ENCODE peak calls at places on chromosomes 2 and 18, in five cellular contexts. Z is A673; D is A172; F is CD8-positive, alpha-beta memory T cell; P is cardiac muscle cell. H is an unnamed sample.
A peak's percentile ranks its signal among the peaks of the same experiment; 100 is the strongest.

GRCh38 chr18:29003194-29003593 is 826.3 kb upstream of the CDH2 start:
- DNase-seq in Z (peak; percentile 65), P (no peak), D (no peak), F (no peak), H (no peak)

GRCh38 chr2:207505180-207505579 is 24.6 kb upstream of the CREB1 start:
- DNase-seq in F (no peak), Z (no peak), P (no peak), D (no peak), H (peak; percentile 34)

GRCh38 chr2:150473767-150474166 is 13.7 kb downstream of the RND3 start:
- DNase-seq in D (no peak), F (no peak), P (no peak), Z (no peak), H (no peak)

GRCh38 chr18:70705831-70706416 is 417.1 kb downstream of the SOCS6 start:
- DNase-seq in Z (peak; percentile 92), P (no peak), F (no peak), D (no peak), H (no peak)

GRCh38 chr18:76530846-76531245 is 35.8 kb upstream of the ZNF516 start:
- DNase-seq in D (no peak), F (no peak), Z (peak; percentile 38), P (no peak), H (no peak)

GRCh38 chr2:176455865-176456291 is 186.6 kb downstream of the MTX2 start:
- DNase-seq in D (no peak), P (peak; percentile 85), Z (peak; percentile 35), F (no peak), H (no peak)

GRCh38 chr2:38202713-38203454 is 126.9 kb upstream of the CYP1B1 start:
- DNase-seq in P (no peak), D (peak; percentile 19), F (no peak), Z (no peak), H (no peak)

GRCh38 chr2:105329197-105329554 is 359 bp downstream of the TGFBRAP1 start:
- DNase-seq in P (no peak), F (no peak), D (no peak), Z (peak; percentile 6), H (no peak)

GRCh38 chr2:221370076-221370941 is 201.8 kb downstream of the EPHA4 start:
- DNase-seq in Z (no peak), D (no peak), P (no peak), F (no peak), H (no peak)

GRCh38 chr2:135620223-135620622 is 88.9 kb downstream of the R3HDM1 start:
- DNase-seq in F (no peak), Z (no peak), D (no peak), P (no peak), H (no peak)

GRCh38 chr2:48343571-48344440 is 186.1 kb upstream of the STON1 start:
- DNase-seq in Z (no peak), F (peak; percentile 66), P (peak; percentile 83), D (peak; percentile 78), H (peak; percentile 58)

GRCh38 chr2:75646583-75647425 is at the start of gene MRPL19:
- DNase-seq in F (peak; percentile 72), D (peak; percentile 90), Z (peak; percentile 96), P (peak; percentile 96), H (peak; percentile 95)

GRCh38 chr2:44722002-44722625 is 219.4 kb upstream of the SIX3 start:
- DNase-seq in Z (no peak), D (no peak), P (no peak), F (no peak), H (no peak)

GRCh38 chr2:145350011-145350410 is 830.1 kb upstream of the ZEB2 start:
- DNase-seq in F (no peak), P (peak; percentile 57), Z (no peak), D (peak; percentile 26), H (no peak)

GRCh38 chr2:228545749-228546148 is 364.3 kb upstream of the SPHKAP start:
- DNase-seq in P (no peak), Z (no peak), F (no peak), D (peak; percentile 28), H (no peak)

GRCh38 chr2:237053066-237053465 is 32.6 kb upstream of the COPS8 start:
- DNase-seq in P (no peak), F (no peak), Z (no peak), D (no peak), H (no peak)

GRCh38 chr2:134335601-134336000 is 81.7 kb downstream of the MGAT5 start:
- DNase-seq in Z (no peak), D (no peak), P (no peak), F (no peak), H (no peak)

GRCh38 chr18:11925800-11926481 is 17.8 kb upstream of the MPPE1 start:
- DNase-seq in D (peak; percentile 75), P (peak; percentile 28), F (no peak), Z (no peak), H (no peak)

GRCh38 chr18:50080932-50081560 is 113.9 kb downstream of the MYO5B start:
- DNase-seq in Z (no peak), D (no peak), P (no peak), F (no peak), H (no peak)

GRCh38 chr2:28326873-28327495 is 65.7 kb upstream of the FOSL2 start:
- DNase-seq in Z (no peak), P (peak; percentile 57), F (no peak), D (no peak), H (no peak)

GRCh38 chr18:34729264-34729663 is 19.2 kb downstream of the DTNA start:
- DNase-seq in Z (peak; percentile 64), D (peak; percentile 49), F (no peak), P (peak; percentile 55), H (peak; percentile 63)

GRCh38 chr2:25293958-25294513 is 47.7 kb downstream of the DNMT3A start:
- DNase-seq in Z (no peak), F (no peak), D (no peak), P (no peak), H (no peak)

GRCh38 chr2:136434251-136434715 is 316.3 kb upstream of the CXCR4 start:
- DNase-seq in Z (no peak), F (no peak), D (no peak), P (no peak), H (no peak)

GRCh38 chr2:173075056-173075780 is 428 bp upstream of the MAP3K20 start:
- DNase-seq in P (no peak), D (no peak), Z (no peak), F (no peak), H (peak; percentile 12)

GRCh38 chr2:3483227-3483985 is 35.9 kb downstream of the ADI1 start:
- DNase-seq in Z (no peak), P (peak; percentile 84), D (no peak), F (no peak), H (no peak)

GRCh38 chr2:25537526-25537925 is 135.9 kb downstream of the DTNB start:
- DNase-seq in P (no peak), Z (no peak), F (no peak), D (no peak), H (no peak)

GRCh38 chr2:191297031-191297430 is 51.8 kb downstream of the MYO1B start:
- DNase-seq in Z (no peak), F (no peak), D (no peak), P (no peak), H (no peak)

GRCh38 chr2:101706121-101706818 is 8.8 kb downstream of the MAP4K4 start:
- DNase-seq in F (no peak), P (no peak), D (no peak), Z (no peak), H (no peak)

GRCh38 chr2:37560863-37561614 is 110.4 kb downstream of the CDC42EP3 start:
- DNase-seq in F (no peak), Z (no peak), P (peak; percentile 58), D (peak; percentile 65), H (no peak)

GRCh38 chr18:12288406-12288762 is 19.7 kb upstream of the TUBB6 start:
- DNase-seq in F (no peak), Z (no peak), P (no peak), D (no peak), H (no peak)

GRCh38 chr18:25187582-25188291 is 164.2 kb downstream of the ZNF521 start:
- DNase-seq in D (no peak), Z (no peak), F (no peak), P (no peak), H (no peak)

GRCh38 chr2:18243831-18244230 is 316.6 kb downstream of the RDH14 start:
- DNase-seq in P (no peak), D (no peak), F (no peak), Z (peak; percentile 34), H (no peak)

GRCh38 chr2:34806396-34806795 is 1207.3 kb upstream of the FAM98A start:
- DNase-seq in F (no peak), D (no peak), Z (no peak), P (no peak), H (no peak)